ENCODE peak calls at places on chromosomes 5 and 9, in eight cellular contexts. One of them, this sample, is unnamed.
A peak's percentile ranks its signal among the peaks of the same experiment; 100 is the strongest.

GRCh38 chr5:60856059-60856458 is 12.0 kb upstream of the ELOVL7 start:
- DNase-seq in neural progenitor cell: no peak
- DNase-seq in WERI-Rb-1: no peak
- DNase-seq in breast epithelium: no peak
- DNase-seq in cardiac muscle cell: peak; percentile 72
- DNase-seq in H9: no peak
- DNase-seq in transverse colon: no peak
- DNase-seq in CD8-positive, alpha-beta T cell: no peak
- DNase-seq in this sample: no peak

GRCh38 chr5:135344351-135344750 is 54.7 kb downstream of the MACROH2A1 start:
- DNase-seq in CD8-positive, alpha-beta T cell: no peak
- DNase-seq in transverse colon: no peak
- DNase-seq in breast epithelium: no peak
- DNase-seq in cardiac muscle cell: no peak
- DNase-seq in WERI-Rb-1: no peak
- DNase-seq in neural progenitor cell: no peak
- DNase-seq in H9: no peak
- DNase-seq in this sample: no peak

GRCh38 chr9:97786341-97786740 is 66.7 kb upstream of the FOXE1 start:
- DNase-seq in breast epithelium: no peak
- DNase-seq in neural progenitor cell: peak; percentile 45
- DNase-seq in CD8-positive, alpha-beta T cell: no peak
- DNase-seq in WERI-Rb-1: no peak
- DNase-seq in cardiac muscle cell: no peak
- DNase-seq in transverse colon: no peak
- DNase-seq in H9: no peak
- DNase-seq in this sample: no peak

GRCh38 chr5:165502893-165503696 is 1997.7 kb downstream of the MAT2B start:
- DNase-seq in CD8-positive, alpha-beta T cell: no peak
- DNase-seq in WERI-Rb-1: no peak
- DNase-seq in transverse colon: no peak
- DNase-seq in neural progenitor cell: no peak
- DNase-seq in breast epithelium: no peak
- DNase-seq in cardiac muscle cell: peak; percentile 1
- DNase-seq in H9: no peak
- DNase-seq in this sample: no peak

GRCh38 chr9:14692536-14692917 is 705 bp downstream of the ZDHHC21 start:
- DNase-seq in transverse colon: no peak
- DNase-seq in breast epithelium: no peak
- DNase-seq in CD8-positive, alpha-beta T cell: no peak
- DNase-seq in neural progenitor cell: no peak
- DNase-seq in cardiac muscle cell: no peak
- DNase-seq in WERI-Rb-1: no peak
- DNase-seq in H9: no peak
- DNase-seq in this sample: no peak

GRCh38 chr5:96837303-96837702 is 29.6 kb upstream of the ERAP1 start:
- DNase-seq in breast epithelium: no peak
- DNase-seq in CD8-positive, alpha-beta T cell: no peak
- DNase-seq in neural progenitor cell: no peak
- DNase-seq in H9: no peak
- DNase-seq in transverse colon: no peak
- DNase-seq in cardiac muscle cell: no peak
- DNase-seq in WERI-Rb-1: no peak
- DNase-seq in this sample: no peak

GRCh38 chr9:111730937-111731567 is 63.7 kb downstream of the SHOC1 start:
- DNase-seq in neural progenitor cell: no peak
- DNase-seq in transverse colon: no peak
- DNase-seq in WERI-Rb-1: no peak
- DNase-seq in breast epithelium: no peak
- DNase-seq in CD8-positive, alpha-beta T cell: no peak
- DNase-seq in H9: no peak
- DNase-seq in cardiac muscle cell: peak; percentile 93
- DNase-seq in this sample: no peak

GRCh38 chr5:26482076-26482816 is 556.1 kb downstream of the CDH9 start:
- DNase-seq in H9: no peak
- DNase-seq in transverse colon: no peak
- DNase-seq in neural progenitor cell: no peak
- DNase-seq in WERI-Rb-1: no peak
- DNase-seq in CD8-positive, alpha-beta T cell: no peak
- DNase-seq in breast epithelium: no peak
- DNase-seq in cardiac muscle cell: no peak
- DNase-seq in this sample: no peak

GRCh38 chr9:131394464-131395026 is 659 bp downstream of the PRRC2B start:
- DNase-seq in neural progenitor cell: peak; percentile 72
- DNase-seq in breast epithelium: no peak
- DNase-seq in cardiac muscle cell: peak; percentile 54
- DNase-seq in H9: no peak
- DNase-seq in transverse colon: peak; percentile 57
- DNase-seq in CD8-positive, alpha-beta T cell: peak; percentile 43
- DNase-seq in WERI-Rb-1: peak; percentile 43
- DNase-seq in this sample: peak; percentile 42

GRCh38 chr9:133114886-133115603 is 6.0 kb downstream of the RALGDS start:
- DNase-seq in transverse colon: no peak
- DNase-seq in H9: no peak
- DNase-seq in cardiac muscle cell: no peak
- DNase-seq in breast epithelium: no peak
- DNase-seq in neural progenitor cell: no peak
- DNase-seq in CD8-positive, alpha-beta T cell: no peak
- DNase-seq in WERI-Rb-1: peak; percentile 48
- DNase-seq in this sample: no peak

GRCh38 chr5:154238776-154239481 is 48.4 kb downstream of the GALNT10 start:
- DNase-seq in cardiac muscle cell: no peak
- DNase-seq in breast epithelium: no peak
- DNase-seq in CD8-positive, alpha-beta T cell: no peak
- DNase-seq in H9: peak; percentile 38
- DNase-seq in transverse colon: no peak
- DNase-seq in neural progenitor cell: no peak
- DNase-seq in WERI-Rb-1: no peak
- DNase-seq in this sample: no peak

GRCh38 chr9:4382722-4383317 is 83.0 kb upstream of the GLIS3 start:
- DNase-seq in breast epithelium: no peak
- DNase-seq in WERI-Rb-1: no peak
- DNase-seq in cardiac muscle cell: peak; percentile 60
- DNase-seq in transverse colon: no peak
- DNase-seq in H9: no peak
- DNase-seq in neural progenitor cell: peak; percentile 53
- DNase-seq in CD8-positive, alpha-beta T cell: peak; percentile 20
- DNase-seq in this sample: no peak

GRCh38 chr9:23582836-23583235 is 243.2 kb downstream of the ELAVL2 start:
- DNase-seq in breast epithelium: no peak
- DNase-seq in neural progenitor cell: no peak
- DNase-seq in H9: no peak
- DNase-seq in transverse colon: no peak
- DNase-seq in cardiac muscle cell: no peak
- DNase-seq in CD8-positive, alpha-beta T cell: no peak
- DNase-seq in WERI-Rb-1: no peak
- DNase-seq in this sample: no peak

GRCh38 chr9:95139121-95139520 is 178.4 kb downstream of the FANCC start:
- DNase-seq in breast epithelium: no peak
- DNase-seq in neural progenitor cell: no peak
- DNase-seq in transverse colon: no peak
- DNase-seq in H9: no peak
- DNase-seq in cardiac muscle cell: no peak
- DNase-seq in WERI-Rb-1: no peak
- DNase-seq in CD8-positive, alpha-beta T cell: no peak
- DNase-seq in this sample: no peak

GRCh38 chr5:115366223-115366622 is 69.8 kb upstream of the CCDC112 start:
- DNase-seq in cardiac muscle cell: peak; percentile 92
- DNase-seq in WERI-Rb-1: peak; percentile 65
- DNase-seq in H9: no peak
- DNase-seq in transverse colon: no peak
- DNase-seq in CD8-positive, alpha-beta T cell: no peak
- DNase-seq in breast epithelium: no peak
- DNase-seq in neural progenitor cell: no peak
- DNase-seq in this sample: no peak

GRCh38 chr9:78307360-78307759 is 10.4 kb downstream of the PSAT1 start:
- DNase-seq in WERI-Rb-1: no peak
- DNase-seq in breast epithelium: no peak
- DNase-seq in CD8-positive, alpha-beta T cell: no peak
- DNase-seq in cardiac muscle cell: no peak
- DNase-seq in H9: no peak
- DNase-seq in neural progenitor cell: no peak
- DNase-seq in transverse colon: no peak
- DNase-seq in this sample: no peak

GRCh38 chr5:155103164-155103563 is 89.6 kb downstream of the KIF4B start:
- DNase-seq in neural progenitor cell: no peak
- DNase-seq in transverse colon: no peak
- DNase-seq in cardiac muscle cell: peak; percentile 38
- DNase-seq in H9: no peak
- DNase-seq in WERI-Rb-1: no peak
- DNase-seq in CD8-positive, alpha-beta T cell: no peak
- DNase-seq in breast epithelium: no peak
- DNase-seq in this sample: no peak

GRCh38 chr5:53476019-53476418 is 4.4 kb upstream of the FST start:
- DNase-seq in WERI-Rb-1: no peak
- DNase-seq in transverse colon: no peak
- DNase-seq in CD8-positive, alpha-beta T cell: no peak
- DNase-seq in breast epithelium: no peak
- DNase-seq in neural progenitor cell: no peak
- DNase-seq in cardiac muscle cell: no peak
- DNase-seq in H9: no peak
- DNase-seq in this sample: no peak

GRCh38 chr5:141399555-141400258 is 2.0 kb downstream of the PCDHGB5 start:
- DNase-seq in WERI-Rb-1: no peak
- DNase-seq in cardiac muscle cell: no peak
- DNase-seq in breast epithelium: no peak
- DNase-seq in neural progenitor cell: no peak
- DNase-seq in CD8-positive, alpha-beta T cell: no peak
- DNase-seq in H9: no peak
- DNase-seq in transverse colon: no peak
- DNase-seq in this sample: no peak
- H3K9me3 ChIP-seq in WERI-Rb-1: peaks cover 4% of the 10 kb centered on the region
- H3K9me3 ChIP-seq in cardiac muscle cell: no peaks in the 10 kb centered on the region
- H3K9me3 ChIP-seq in breast epithelium: peaks cover 96% of the 10 kb centered on the region
- H3K9me3 ChIP-seq in neural progenitor cell: peaks cover 27% of the 10 kb centered on the region
- H3K9me3 ChIP-seq in CD8-positive, alpha-beta T cell: no peaks in the 10 kb centered on the region
- H3K9me3 ChIP-seq in H9: peaks cover 34% of the 10 kb centered on the region
- H3K9me3 ChIP-seq in transverse colon: peaks cover 50% of the 10 kb centered on the region
- H3K9me3 ChIP-seq in this sample: peaks cover 30% of the 10 kb centered on the region

DNA sequence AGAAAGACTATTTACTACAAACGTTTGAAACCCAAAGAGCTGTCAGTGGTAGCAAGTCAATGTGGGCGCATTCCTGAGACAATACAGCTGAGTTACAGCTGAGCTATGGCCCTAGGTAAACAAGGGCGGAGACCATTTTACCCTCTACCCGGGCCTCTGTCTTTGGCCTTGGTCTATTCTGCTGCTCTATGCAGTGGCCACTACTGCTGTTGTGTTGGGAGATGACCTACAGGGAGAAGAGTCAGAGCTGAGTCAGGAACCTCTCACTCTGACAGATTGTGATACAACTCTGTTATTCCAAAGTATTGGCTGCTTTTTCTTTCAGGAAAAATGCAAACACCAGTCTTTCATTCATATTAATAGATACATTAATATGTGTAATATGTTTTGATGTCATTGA is 700.6 kb downstream of the SEMA5A start:
- DNase-seq in breast epithelium: no peak
- DNase-seq in transverse colon: no peak
- DNase-seq in cardiac muscle cell: no peak
- DNase-seq in H9: no peak
- DNase-seq in CD8-positive, alpha-beta T cell: no peak
- DNase-seq in neural progenitor cell: no peak
- DNase-seq in WERI-Rb-1: no peak
- DNase-seq in this sample: no peak
- H3K9me3 ChIP-seq in breast epithelium: peaks cover 4% of the 10 kb centered on the region
- H3K9me3 ChIP-seq in transverse colon: no peaks in the 10 kb centered on the region
- H3K9me3 ChIP-seq in cardiac muscle cell: no peaks in the 10 kb centered on the region
- H3K9me3 ChIP-seq in H9: no peaks in the 10 kb centered on the region
- H3K9me3 ChIP-seq in CD8-positive, alpha-beta T cell: no peaks in the 10 kb centered on the region
- H3K9me3 ChIP-seq in neural progenitor cell: no peaks in the 10 kb centered on the region
- H3K9me3 ChIP-seq in WERI-Rb-1: peaks cover 2% of the 10 kb centered on the region
- H3K9me3 ChIP-seq in this sample: no peaks in the 10 kb centered on the region

GRCh38 chr5:103075442-103075841 is 44.5 kb downstream of the GIN1 start:
- DNase-seq in transverse colon: no peak
- DNase-seq in H9: no peak
- DNase-seq in WERI-Rb-1: no peak
- DNase-seq in cardiac muscle cell: no peak
- DNase-seq in breast epithelium: no peak
- DNase-seq in CD8-positive, alpha-beta T cell: no peak
- DNase-seq in neural progenitor cell: no peak
- DNase-seq in this sample: no peak

DNA sequence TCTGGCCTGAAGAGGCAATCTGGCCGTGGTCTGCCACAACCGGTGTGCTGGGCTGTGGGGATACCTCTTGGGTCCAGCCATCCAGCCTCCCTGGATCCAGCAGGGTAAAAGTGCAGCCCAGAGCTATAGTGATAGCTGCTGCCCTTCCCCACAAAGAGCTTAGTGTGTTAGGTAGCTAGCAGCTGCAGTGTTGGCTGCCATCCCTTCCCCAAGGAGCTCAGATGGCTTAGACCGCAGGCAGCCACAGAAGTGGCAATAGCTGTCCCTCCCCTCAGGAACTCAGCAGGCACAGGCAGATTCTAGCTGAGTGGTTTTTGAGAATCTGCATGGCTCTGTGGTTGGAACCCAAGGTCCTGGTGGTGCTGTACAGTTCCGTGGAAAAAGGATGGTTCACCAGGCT is 40.1 kb downstream of the GIN1 start:
- DNase-seq in cardiac muscle cell: no peak
- DNase-seq in H9: no peak
- DNase-seq in neural progenitor cell: no peak
- DNase-seq in breast epithelium: no peak
- DNase-seq in CD8-positive, alpha-beta T cell: no peak
- DNase-seq in transverse colon: no peak
- DNase-seq in WERI-Rb-1: no peak
- DNase-seq in this sample: no peak
- H3K9me3 ChIP-seq in cardiac muscle cell: no peaks in the 10 kb centered on the region
- H3K9me3 ChIP-seq in H9: peaks cover 9% of the 10 kb centered on the region
- H3K9me3 ChIP-seq in neural progenitor cell: peaks cover 8% of the 10 kb centered on the region
- H3K9me3 ChIP-seq in breast epithelium: peaks cover 96% of the 10 kb centered on the region
- H3K9me3 ChIP-seq in CD8-positive, alpha-beta T cell: peaks cover 36% of the 10 kb centered on the region
- H3K9me3 ChIP-seq in transverse colon: peaks cover 47% of the 10 kb centered on the region
- H3K9me3 ChIP-seq in WERI-Rb-1: peaks cover 7% of the 10 kb centered on the region
- H3K9me3 ChIP-seq in this sample: peaks cover 87% of the 10 kb centered on the region

DNA sequence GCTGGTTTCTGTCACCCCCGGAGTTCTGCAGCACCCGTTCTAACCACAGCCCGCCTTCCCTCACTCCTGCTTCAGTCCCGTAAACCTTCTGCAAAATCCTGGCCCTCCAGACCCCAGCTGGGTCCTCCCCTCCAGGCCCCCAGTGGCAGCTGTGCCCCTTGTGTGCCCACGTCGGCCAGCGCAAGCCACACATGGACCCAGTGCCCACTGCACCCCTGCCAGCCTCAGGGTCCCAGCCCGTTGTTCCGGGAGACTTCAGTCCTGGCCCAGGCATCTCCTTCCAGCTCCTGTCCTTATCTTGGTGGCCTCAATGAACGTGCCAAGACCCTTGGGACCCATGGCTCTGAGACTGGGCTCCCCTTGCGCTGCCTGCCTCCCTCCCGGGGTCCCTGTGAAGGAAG is 43.2 kb downstream of the EXD3 start:
- DNase-seq in neural progenitor cell: no peak
- DNase-seq in transverse colon: no peak
- DNase-seq in breast epithelium: no peak
- DNase-seq in CD8-positive, alpha-beta T cell: no peak
- DNase-seq in H9: no peak
- DNase-seq in WERI-Rb-1: peak; percentile 5
- DNase-seq in cardiac muscle cell: no peak
- DNase-seq in this sample: no peak
- H3K9me3 ChIP-seq in neural progenitor cell: no peaks in the 10 kb centered on the region
- H3K9me3 ChIP-seq in transverse colon: no peaks in the 10 kb centered on the region
- H3K9me3 ChIP-seq in breast epithelium: no peaks in the 10 kb centered on the region
- H3K9me3 ChIP-seq in CD8-positive, alpha-beta T cell: no peaks in the 10 kb centered on the region
- H3K9me3 ChIP-seq in H9: no peaks in the 10 kb centered on the region
- H3K9me3 ChIP-seq in WERI-Rb-1: no peaks in the 10 kb centered on the region
- H3K9me3 ChIP-seq in cardiac muscle cell: no peaks in the 10 kb centered on the region
- H3K9me3 ChIP-seq in this sample: no peaks in the 10 kb centered on the region

This sample was measured in CD4-positive, alpha-beta T cell.